ENCODE peak calls at places on chromosomes 6 and 20, in eight cellular contexts. S is LoVo, I is MM.1S, D is naive B cell, B is astrocyte of the cerebellum, Q is stromal cell of bone marrow, E is T-helper 9 cell, O is SJSA1. G is an unnamed sample.

GRCh38 chr6:27295301-27296079 is 16.6 kb downstream of the POM121L2 start:
- DNase-seq in S (peak), I (no peak), D (no peak), B (no peak), Q (no peak), E (no peak), O (no peak), G (no peak)

GRCh38 chr20:22944062-22944461 is 91.0 kb upstream of the SSTR4 start:
- DNase-seq in S (no peak), I (no peak), D (no peak), B (no peak), Q (no peak), E (no peak), O (no peak), G (no peak)

GRCh38 chr6:143878272-143878760 is 14.0 kb downstream of the ZC2HC1B start:
- DNase-seq in S (peak), I (no peak), D (no peak), B (no peak), Q (no peak), E (no peak), O (no peak), G (no peak)

GRCh38 chr20:676315-676937 is 824 bp upstream of the SCRT2 start:
- DNase-seq in S (no peak), I (no peak), D (no peak), B (no peak), Q (no peak), E (no peak), O (no peak), G (no peak)

GRCh38 chr6:90039911-90040310 is 145.6 kb downstream of the GJA10 start:
- DNase-seq in S (no peak), I (no peak), D (no peak), B (peak), Q (peak), E (no peak), O (peak), G (no peak)

GRCh38 chr20:23667666-23668065 is 21.2 kb downstream of the CST4 start:
- DNase-seq in S (no peak), I (no peak), D (no peak), B (no peak), Q (no peak), E (no peak), O (no peak), G (no peak)

GRCh38 chr20:37383229-37383989 is 37.5 kb downstream of the SRC start:
- DNase-seq in S (no peak), I (no peak), D (no peak), B (no peak), Q (no peak), E (no peak), O (no peak), G (no peak)

GRCh38 chr6:44043479-44044153 is 83.6 kb downstream of the MRPL14 start:
- DNase-seq in S (no peak), I (no peak), D (no peak), B (no peak), Q (no peak), E (no peak), O (peak), G (no peak)

GRCh38 chr20:20938599-20938998 is 167.6 kb downstream of the LINC00237 start:
- DNase-seq in S (no peak), I (no peak), D (no peak), B (no peak), Q (no peak), E (no peak), O (no peak), G (no peak)

GRCh38 chr20:64038252-64038578 is 2.2 kb downstream of the C20orf204 start:
- DNase-seq in S (no peak), I (peak), D (no peak), B (no peak), Q (no peak), E (no peak), O (no peak), G (no peak)